ENCODE peak calls at places on chromosomes 11 and 22, in five cellular contexts. One of them, this sample, is unnamed. For H3K4me1, the result is how much of the 10 kb centered on the place peaks cover.

GRCh38 chr22:49967333-49968241 is 7.0 kb downstream of the PIM3 start:
- DNase-seq in MM.1S: peak
- DNase-seq in neural progenitor cell: peak
- DNase-seq in fibroblast of lung: peak
- DNase-seq in mammary epithelial cell: no peak
- DNase-seq in this sample: peak

GRCh38 chr11:119081682-119082081 is 3.0 kb upstream of the HMBS start:
- DNase-seq in MM.1S: no peak
- DNase-seq in neural progenitor cell: no peak
- DNase-seq in fibroblast of lung: no peak
- DNase-seq in mammary epithelial cell: no peak
- DNase-seq in this sample: no peak

GRCh38 chr11:9002920-9003572 is 755 bp downstream of the NRIP3 start:
- DNase-seq in MM.1S: no peak
- DNase-seq in neural progenitor cell: no peak
- DNase-seq in fibroblast of lung: no peak
- DNase-seq in mammary epithelial cell: no peak
- DNase-seq in this sample: no peak

GRCh38 chr11:123690490-123690889 is 36.1 kb upstream of the SCN3B start:
- DNase-seq in MM.1S: no peak
- DNase-seq in neural progenitor cell: no peak
- DNase-seq in fibroblast of lung: no peak
- DNase-seq in mammary epithelial cell: peak
- DNase-seq in this sample: no peak

GRCh38 chr11:96113100-96113710 is 189.3 kb upstream of the MTMR2 start:
- DNase-seq in MM.1S: no peak
- DNase-seq in neural progenitor cell: no peak
- DNase-seq in fibroblast of lung: peak
- DNase-seq in mammary epithelial cell: no peak
- DNase-seq in this sample: no peak

GRCh38 chr11:110971110-110971509 is 258.9 kb upstream of the ARHGAP20 start:
- DNase-seq in MM.1S: no peak
- DNase-seq in neural progenitor cell: no peak
- DNase-seq in fibroblast of lung: peak
- DNase-seq in mammary epithelial cell: peak
- DNase-seq in this sample: no peak

GRCh38 chr22:23836281-23836680 is 2.5 kb downstream of the DERL3 start:
- DNase-seq in MM.1S: no peak
- DNase-seq in neural progenitor cell: no peak
- DNase-seq in fibroblast of lung: no peak
- DNase-seq in mammary epithelial cell: no peak
- DNase-seq in this sample: no peak

GRCh38 chr11:10926801-10927200 is 68.9 kb upstream of the ZBED5 start:
- DNase-seq in MM.1S: no peak
- DNase-seq in neural progenitor cell: no peak
- DNase-seq in fibroblast of lung: no peak
- DNase-seq in mammary epithelial cell: peak
- DNase-seq in this sample: no peak

GRCh38 chr11:125569913-125570621 is 790 bp downstream of the EI24 start:
- DNase-seq in MM.1S: peak
- DNase-seq in neural progenitor cell: peak
- DNase-seq in fibroblast of lung: peak
- DNase-seq in mammary epithelial cell: peak
- DNase-seq in this sample: no peak

GRCh38 chr22:31846161-31847115 is 92.6 kb downstream of the DEPDC5 start:
- DNase-seq in MM.1S: no peak
- DNase-seq in neural progenitor cell: no peak
- DNase-seq in fibroblast of lung: peak
- DNase-seq in mammary epithelial cell: no peak
- DNase-seq in this sample: no peak

GRCh38 chr11:19980957-19981669 is 179.2 kb downstream of the DBX1 start:
- DNase-seq in MM.1S: no peak
- DNase-seq in neural progenitor cell: no peak
- DNase-seq in fibroblast of lung: peak
- DNase-seq in mammary epithelial cell: no peak
- DNase-seq in this sample: no peak

GRCh38 chr11:68373189-68373809 is 60.9 kb downstream of the LRP5 start:
- DNase-seq in MM.1S: no peak
- DNase-seq in neural progenitor cell: no peak
- DNase-seq in fibroblast of lung: peak
- DNase-seq in mammary epithelial cell: no peak
- DNase-seq in this sample: no peak

GRCh38 chr11:127950162-127950561 is 637.2 kb downstream of the ETS1 start:
- DNase-seq in MM.1S: no peak
- DNase-seq in neural progenitor cell: no peak
- DNase-seq in fibroblast of lung: no peak
- DNase-seq in mammary epithelial cell: no peak
- DNase-seq in this sample: no peak

GRCh38 chr11:76641905-76642304 is 28.6 kb downstream of the LRRC32 start:
- DNase-seq in MM.1S: no peak
- DNase-seq in neural progenitor cell: no peak
- DNase-seq in fibroblast of lung: no peak
- DNase-seq in mammary epithelial cell: no peak
- DNase-seq in this sample: no peak

GRCh38 chr11:76640540-76640939 is 30.0 kb downstream of the LRRC32 start:
- DNase-seq in MM.1S: no peak
- DNase-seq in neural progenitor cell: peak
- DNase-seq in fibroblast of lung: no peak
- DNase-seq in mammary epithelial cell: no peak
- DNase-seq in this sample: no peak

GRCh38 chr11:76637491-76638266 is 32.9 kb downstream of the LRRC32 start:
- DNase-seq in MM.1S: no peak
- DNase-seq in neural progenitor cell: no peak
- DNase-seq in fibroblast of lung: no peak
- DNase-seq in mammary epithelial cell: no peak
- DNase-seq in this sample: no peak

GRCh38 chr11:76638267-76639197 is 32.0 kb downstream of the LRRC32 start:
- DNase-seq in MM.1S: no peak
- DNase-seq in neural progenitor cell: no peak
- DNase-seq in fibroblast of lung: no peak
- DNase-seq in mammary epithelial cell: no peak
- DNase-seq in this sample: no peak

GRCh38 chr11:76639621-76640020 is 30.9 kb downstream of the LRRC32 start:
- DNase-seq in MM.1S: no peak
- DNase-seq in neural progenitor cell: no peak
- DNase-seq in fibroblast of lung: no peak
- DNase-seq in mammary epithelial cell: no peak
- DNase-seq in this sample: no peak
- H3K4me1 ChIP-seq in MM.1S: under half
- H3K4me1 ChIP-seq in neural progenitor cell: under half
- H3K4me1 ChIP-seq in fibroblast of lung: under half
- H3K4me1 ChIP-seq in mammary epithelial cell: under half
- H3K4me1 ChIP-seq in this sample: under half

DNA sequence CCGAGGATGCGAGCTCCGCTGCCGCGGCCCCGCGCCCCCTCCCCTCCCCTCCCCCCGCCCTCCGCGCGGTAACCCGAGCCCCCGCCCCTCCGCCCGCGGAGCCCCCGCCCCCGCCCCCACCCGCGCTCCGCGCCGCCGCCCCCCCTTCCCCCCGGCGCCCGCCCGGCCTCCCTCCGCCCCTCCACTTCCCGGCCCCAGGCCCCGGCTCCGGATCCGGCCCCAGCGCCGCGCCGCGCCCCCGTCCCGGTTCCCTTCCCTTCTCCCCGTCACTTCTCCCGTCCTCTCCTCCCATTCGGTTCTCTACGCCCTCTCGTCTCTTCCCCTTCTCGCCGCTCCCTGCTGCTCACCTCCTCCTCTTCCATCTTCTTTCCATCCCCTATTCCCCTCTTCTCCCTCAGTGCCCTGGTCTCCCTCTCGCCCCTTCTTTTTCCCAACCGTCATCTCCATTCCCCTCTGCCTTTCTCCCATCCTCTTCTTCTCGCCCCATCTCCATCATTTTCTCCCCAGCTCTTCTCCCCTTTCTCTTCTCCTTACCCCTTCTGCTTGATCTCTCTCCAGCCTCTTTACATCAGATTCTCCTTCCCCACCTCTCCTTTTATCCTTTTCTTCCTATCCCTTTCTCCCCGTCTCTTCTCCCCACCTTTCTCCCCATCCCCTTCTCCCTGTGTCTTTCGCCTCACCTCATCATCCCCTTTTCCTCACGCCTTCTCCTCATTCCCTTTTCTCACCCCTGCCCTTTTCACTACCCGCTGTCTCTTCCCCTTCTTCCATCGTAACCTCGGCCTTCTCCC is at the start of gene DCHS1:
- DNase-seq in MM.1S: no peak
- DNase-seq in neural progenitor cell: peak
- DNase-seq in fibroblast of lung: no peak
- DNase-seq in mammary epithelial cell: no peak
- DNase-seq in this sample: no peak
- TF ChIP-seq EZH2 in MM.1S: no peak
- TF ChIP-seq EZH2 in neural progenitor cell: no peak
- TF ChIP-seq EZH2 in fibroblast of lung: peak
- TF ChIP-seq EZH2 in mammary epithelial cell: peak
- TF ChIP-seq EZH2 in this sample: no peak

GRCh38 chr11:14193644-14194043 is 165.3 kb downstream of the RRAS2 start:
- DNase-seq in MM.1S: no peak
- DNase-seq in neural progenitor cell: peak
- DNase-seq in fibroblast of lung: no peak
- DNase-seq in mammary epithelial cell: no peak
- DNase-seq in this sample: no peak
- H2AFZ ChIP-seq in MM.1S: no peak
- H2AFZ ChIP-seq in neural progenitor cell: no peak
- H2AFZ ChIP-seq in fibroblast of lung: no peak
- H2AFZ ChIP-seq in mammary epithelial cell: no peak
- H2AFZ ChIP-seq in this sample: no peak

DNA sequence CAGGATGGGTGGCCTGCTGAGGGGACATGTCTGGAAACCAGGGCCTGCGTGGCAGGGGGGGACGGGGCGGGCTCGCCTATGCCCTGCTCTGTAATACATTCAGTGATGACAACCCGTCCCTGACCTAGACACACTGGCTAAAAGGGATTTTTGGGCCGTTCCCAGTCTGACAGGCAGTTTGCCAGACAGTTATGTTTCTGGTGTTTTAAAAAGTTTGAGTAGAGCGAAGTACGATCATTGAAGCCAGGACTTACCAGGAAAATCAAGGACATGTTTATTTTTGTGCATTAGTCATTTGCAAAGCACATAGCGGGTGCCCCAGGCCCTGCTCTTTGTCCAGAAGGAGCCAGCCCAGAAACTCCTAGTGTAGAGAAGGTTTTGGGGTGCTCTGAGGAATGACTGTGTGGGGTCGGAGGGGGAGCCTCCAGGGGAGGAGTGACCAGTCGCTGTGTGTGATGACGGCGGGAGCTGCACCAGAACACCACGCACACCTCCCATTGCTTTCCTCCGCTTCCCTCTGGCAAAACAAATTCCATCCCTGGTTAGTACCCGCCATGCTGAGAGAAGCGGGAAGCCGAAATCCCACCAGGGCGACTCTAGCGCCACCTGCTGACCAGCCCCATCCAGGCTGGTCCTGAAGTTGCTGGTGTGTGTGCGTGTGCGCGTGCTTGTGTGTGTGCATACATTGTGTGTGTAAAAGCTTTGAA is 50.8 kb downstream of the FBLN1 start:
- DNase-seq in MM.1S: peak
- DNase-seq in neural progenitor cell: peak
- DNase-seq in fibroblast of lung: peak
- DNase-seq in mammary epithelial cell: peak
- DNase-seq in this sample: peak
- H3K4me1 ChIP-seq in MM.1S: under half
- H3K4me1 ChIP-seq in neural progenitor cell: under half
- H3K4me1 ChIP-seq in fibroblast of lung: under half
- H3K4me1 ChIP-seq in mammary epithelial cell: under half
- H3K4me1 ChIP-seq in this sample: under half

DNA sequence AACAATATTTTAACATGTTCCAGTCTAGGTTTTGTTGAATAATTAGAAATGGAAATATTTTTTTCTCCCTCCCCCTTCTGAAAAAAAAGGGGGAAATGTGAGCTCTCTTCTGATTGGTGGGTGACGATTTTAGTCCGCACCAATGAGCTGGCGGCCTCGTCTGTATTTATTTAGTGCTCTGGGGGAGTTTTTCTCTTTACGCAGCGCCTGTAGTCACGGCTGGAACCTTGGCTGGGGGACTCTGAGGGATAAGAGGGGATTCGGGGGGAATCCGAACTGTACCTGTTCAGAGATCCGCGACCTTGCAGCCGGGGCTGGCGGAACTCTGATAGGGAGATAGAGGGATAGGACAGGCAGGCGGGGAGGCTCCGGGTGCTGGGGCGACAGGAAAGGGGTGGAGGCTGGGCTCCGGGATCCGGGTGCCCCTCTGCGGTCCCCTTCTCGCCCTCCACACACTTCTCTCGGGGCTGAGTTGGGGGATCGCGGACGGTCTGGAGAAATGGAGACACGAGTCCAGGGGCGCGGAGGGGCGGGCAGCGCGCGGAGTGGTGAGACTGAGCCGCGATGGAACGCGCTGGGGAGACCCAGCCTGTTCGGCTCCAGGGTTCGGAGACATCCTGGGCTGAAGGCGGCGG is 99.7 kb upstream of the HSD17B12 start:
- DNase-seq in MM.1S: no peak
- DNase-seq in neural progenitor cell: peak
- DNase-seq in fibroblast of lung: peak
- DNase-seq in mammary epithelial cell: no peak
- DNase-seq in this sample: no peak
- TF ChIP-seq EZH2 in MM.1S: no peak
- TF ChIP-seq EZH2 in neural progenitor cell: peak
- TF ChIP-seq EZH2 in fibroblast of lung: no peak
- TF ChIP-seq EZH2 in mammary epithelial cell: peak
- TF ChIP-seq EZH2 in this sample: no peak

This sample was measured in DND-41.